ENCODE peak calls at places on chromosomes 4 and X, in four cellular contexts. F is pancreas, A is tibial nerve, M is A549. X is an unnamed sample.
A peak's percentile ranks its signal among the peaks of the same experiment; 100 is the strongest.

GRCh38 chr4:92304636-92305035 is 870 bp downstream of the GRID2 start:
- DNase-seq in A (no peak), M (no peak), F (no peak), X (no peak)

GRCh38 chrX:50718791-50719190 is 95.2 kb downstream of the SHROOM4 start:
- DNase-seq in A (no peak), F (no peak), M (no peak), X (no peak)

GRCh38 chr4:94156816-94157215 is 50.8 kb upstream of the SMARCAD1 start:
- DNase-seq in A (no peak), F (no peak), M (no peak), X (no peak)

GRCh38 chr4:137707626-137708025 is 175.3 kb upstream of the PCDH18 start:
- DNase-seq in M (no peak), A (no peak), F (no peak), X (no peak)

GRCh38 chrX:56813318-56813837 is 84.3 kb downstream of the NBDY start:
- DNase-seq in F (peak; percentile 9), M (no peak), A (peak; percentile 19), X (peak; percentile 45)

GRCh38 chr4:168076989-168077725 is 15.2 kb upstream of the ANXA10 start:
- DNase-seq in A (peak; percentile 64), F (peak; percentile 72), M (peak; percentile 63), X (peak; percentile 54)

GRCh38 chr4:176432811-176433540 is 113.2 kb downstream of the SPCS3 start:
- DNase-seq in M (no peak), A (no peak), F (no peak), X (no peak)

GRCh38 chr4:18406220-18406619 is 384.7 kb upstream of the LCORL start:
- DNase-seq in F (no peak), M (no peak), A (no peak), X (no peak)

GRCh38 chr4:128880662-128881061 is 71.2 kb downstream of the JADE1 start:
- DNase-seq in M (no peak), F (no peak), A (no peak), X (no peak)

GRCh38 chrX:154419688-154420401 is 8.5 kb downstream of the TAFAZZIN start:
- DNase-seq in A (no peak), M (no peak), F (no peak), X (no peak)

GRCh38 chr4:8045909-8046308 is 106.2 kb upstream of the AFAP1 start:
- DNase-seq in F (no peak), A (no peak), M (no peak), X (no peak)

GRCh38 chr4:1793940-1794808 is 1.1 kb downstream of the FGFR3 start:
- DNase-seq in F (no peak), A (no peak), M (peak; percentile 42), X (no peak)

GRCh38 chrX:19846995-19847790 is 40.2 kb downstream of the SH3KBP1 start:
- DNase-seq in A (peak; percentile 16), F (no peak), M (peak; percentile 39), X (no peak)

GRCh38 chr4:25448379-25449109 is 71.5 kb downstream of the ANAPC4 start:
- DNase-seq in A (no peak), M (no peak), F (no peak), X (no peak)